ENCODE peak calls at places on chromosome 2, in five cellular contexts. X, E, U, K and N are unnamed samples.
A peak's percentile ranks its signal among the peaks of the same experiment; 100 is the strongest.

GRCh38 chr2:218003265-218003950 is 613 bp upstream of the TNS1 start:
- DNase-seq in K (no peak), U (no peak), E (no peak), X (peak; percentile 71), N (no peak)

GRCh38 chr2:98445167-98445522 is 487 bp downstream of the INPP4A start:
- DNase-seq in K (no peak), E (no peak), U (no peak), X (peak; percentile 37), N (no peak)

GRCh38 chr2:43853141-43854081 is 14.6 kb downstream of the ABCG8 start:
- DNase-seq in U (no peak), K (no peak), X (no peak), E (no peak), N (no peak)

GRCh38 chr2:238790877-238791276 is 57.0 kb upstream of the TWIST2 start:
- DNase-seq in U (no peak), X (no peak), E (no peak), K (no peak), N (no peak)

GRCh38 chr2:108619916-108620620 is 85.8 kb downstream of the LIMS1 start:
- DNase-seq in E (no peak), X (no peak), U (no peak), K (no peak), N (no peak)

GRCh38 chr2:69572640-69573039 is 70.9 kb downstream of the AAK1 start:
- DNase-seq in X (no peak), K (no peak), E (peak; percentile 60), U (no peak), N (no peak)

GRCh38 chr2:84546551-84546950 is 30.3 kb downstream of the DNAH6 start:
- DNase-seq in X (no peak), U (no peak), K (no peak), E (no peak), N (no peak)

GRCh38 chr2:6506311-6507258 is 359.1 kb downstream of the CMPK2 start:
- DNase-seq in E (peak; percentile 36), K (no peak), X (no peak), U (no peak), N (no peak)

GRCh38 chr2:29615183-29615582 is 306.2 kb downstream of the ALK start:
- DNase-seq in E (no peak), U (no peak), X (no peak), K (no peak), N (no peak)

DNA sequence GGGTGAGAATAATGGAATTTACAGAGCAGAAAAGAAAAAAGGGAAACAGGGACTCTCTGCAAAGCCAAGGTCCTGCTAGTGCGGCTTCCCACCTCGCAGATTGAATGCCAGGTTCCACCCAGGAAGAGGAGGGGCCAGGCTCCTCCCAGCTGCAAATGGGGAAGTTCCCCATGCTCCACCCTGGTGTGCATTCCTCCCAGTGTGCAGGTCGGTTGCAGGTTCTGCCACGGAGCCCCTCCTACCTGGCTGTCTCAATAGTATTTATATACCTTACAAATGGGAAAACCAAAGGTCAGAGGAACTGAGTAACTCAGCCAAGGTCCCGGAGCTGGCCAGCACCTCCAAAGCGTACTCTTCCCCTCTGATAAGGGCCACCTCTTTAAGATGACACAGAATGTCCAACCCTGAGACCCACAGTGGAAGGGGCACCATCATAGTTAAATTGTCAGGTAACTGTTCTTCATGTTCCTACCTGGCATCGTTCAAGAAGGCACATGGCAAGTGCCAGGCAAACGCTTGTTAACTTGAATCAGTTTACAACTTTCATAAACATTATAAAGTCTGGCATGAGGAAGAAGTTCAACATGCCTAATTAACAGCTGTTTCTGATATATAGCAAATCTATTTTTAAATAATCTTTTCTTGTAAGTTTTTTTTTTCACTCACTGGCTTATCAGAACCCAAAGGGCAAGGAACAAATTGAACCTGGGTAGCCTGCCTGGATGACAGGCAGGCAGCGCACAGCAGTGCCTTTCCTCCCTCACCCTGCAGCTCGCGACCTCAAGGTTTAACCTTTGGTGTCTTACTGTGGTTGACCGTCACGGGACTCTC is 35.6 kb downstream of the POU3F3 start:
- DNase-seq in U (no peak), X (no peak), E (no peak), K (no peak), N (no peak)
- H3K27ac ChIP-seq in U (no peak overlapping the region), X (no peak overlapping the region), E (no peak overlapping the region), K (no peak overlapping the region), N (no peak overlapping the region)

DNA sequence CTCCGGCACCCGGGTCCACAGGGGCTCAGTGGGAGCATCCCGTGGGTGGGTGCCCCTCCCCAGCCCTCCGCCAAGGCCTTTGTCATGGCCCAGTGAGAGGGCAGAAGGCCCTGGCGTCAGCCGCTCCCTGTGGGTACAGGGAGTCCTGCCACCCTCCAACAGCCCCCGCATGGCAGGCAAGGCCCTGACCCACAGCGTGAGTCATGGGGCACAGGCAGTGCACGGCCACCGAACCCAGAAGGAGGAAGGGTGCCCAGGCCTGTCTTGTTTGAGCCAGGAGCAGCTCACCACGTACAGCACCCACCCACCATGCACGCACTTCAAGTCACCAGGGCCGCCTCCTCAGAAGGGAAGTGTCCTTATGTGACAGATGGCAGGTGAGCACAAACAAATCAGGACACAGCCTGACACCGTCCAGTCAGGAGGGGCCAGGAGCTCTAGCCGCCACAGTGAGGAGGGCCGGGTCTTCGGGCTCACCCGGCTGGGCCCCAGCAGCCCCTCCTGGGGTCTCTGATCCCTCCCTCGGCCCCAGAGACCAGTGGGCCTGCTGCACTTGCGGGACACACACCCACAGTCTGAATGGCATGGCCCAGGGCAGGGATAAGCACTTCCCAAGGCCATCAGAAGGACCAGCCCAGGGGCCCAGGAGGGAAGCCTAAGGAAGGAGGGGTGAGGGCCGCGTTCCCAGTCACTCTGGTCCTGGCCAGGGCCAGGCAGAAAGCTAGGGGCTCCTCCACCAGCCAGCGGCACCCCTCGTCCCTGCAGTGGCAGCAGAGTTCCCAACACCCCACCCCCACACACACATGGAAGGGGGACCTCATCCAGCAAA is 25.8 kb downstream of the BIN1 start:
- DNase-seq in X (no peak), K (peak; percentile 58), U (peak; percentile 82), E (no peak), N (peak; percentile 56)
- H3K27ac ChIP-seq in X (peak overlapping the region; percentile 78), K (peak overlapping the region; percentile 87), U (peak overlapping the region; percentile 95), E (no peak overlapping the region), N (peak overlapping the region; percentile 86)

DNA sequence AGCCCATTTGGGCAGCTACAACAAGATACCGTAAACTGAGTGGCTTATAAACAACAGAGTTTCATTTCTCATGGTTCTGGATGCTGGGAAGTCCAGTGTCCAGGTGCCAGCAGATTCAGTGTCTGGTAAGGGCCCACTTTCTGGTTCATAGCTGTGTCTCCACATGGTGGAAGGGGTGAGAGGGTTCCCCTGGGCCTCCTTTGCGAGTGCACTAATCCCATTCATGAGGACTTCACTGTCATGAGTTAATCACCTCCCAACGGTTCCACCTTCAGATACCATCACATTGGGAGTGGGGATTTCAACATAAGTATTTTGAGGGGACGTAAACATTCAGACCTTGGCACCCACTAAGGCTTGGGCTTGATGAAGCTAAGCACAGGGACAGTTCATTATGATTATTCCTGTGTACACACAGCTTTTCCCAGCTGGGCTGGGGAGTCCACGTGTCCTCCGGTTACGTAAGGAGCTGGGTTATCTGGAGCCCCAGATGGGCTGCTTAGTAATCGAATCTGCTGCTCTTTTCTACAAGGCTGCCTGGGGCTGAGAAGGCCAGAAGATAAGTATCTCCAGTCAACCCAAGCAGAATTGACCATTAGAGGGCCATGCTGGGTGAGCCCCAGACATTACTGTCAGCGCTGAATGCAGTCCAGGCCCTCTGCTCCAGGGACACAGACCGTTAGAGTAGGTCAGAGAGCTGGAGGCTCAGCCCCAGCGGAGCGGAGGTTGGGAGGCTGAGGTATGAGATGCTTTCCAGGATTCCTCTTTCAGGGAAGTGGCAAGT is 42.7 kb downstream of the EPAS1 start:
- DNase-seq in E (no peak), X (peak; percentile 81), U (no peak), K (no peak), N (no peak)
- H3K27ac ChIP-seq in E (no peak overlapping the region), X (peak overlapping the region; percentile 72), U (peak overlapping the region; percentile 52), K (peak overlapping the region; percentile 30), N (peak overlapping the region; percentile 44)

GRCh38 chr2:12262681-12263436 is 453.9 kb upstream of the TRIB2 start:
- DNase-seq in X (peak; percentile 34), E (no peak), U (peak; percentile 28), K (no peak), N (no peak)
- H3K27ac ChIP-seq in X (no peak overlapping the region), E (no peak overlapping the region), U (no peak overlapping the region), K (no peak overlapping the region), N (no peak overlapping the region)